ENCODE peak calls at places on chromosomes 6 and 20, in eight cellular contexts. A is left ventricle myocardium inferior; X is H1; Z is activated CD4-positive, alpha-beta T cell treated with anti-CD3 and anti-CD28 coated beads, Interleukin-2, amount 50 U/mL, for 48 hours; I is stimulated activated naive B cell treated with anti-CD40 and anti-IgM and Interleukin-4, amounts not matched to agents 10 μg/mL and 1 μg/mL and 100 μg/mL, for 72 hours; C is M059J; N is ureter; D is posterior cingulate gyrus. B is an unnamed sample.

GRCh38 chr6:63816401-63816975 is 180.9 kb downstream of the PHF3 start:
- DNase-seq in A (no peak), X (no peak), Z (no peak), I (no peak), C (no peak), N (no peak), D (no peak), B (no peak)

GRCh38 chr20:62913043-62913630 is 13.2 kb downstream of the DIDO1 start:
- DNase-seq in A (no peak), X (no peak), Z (no peak), I (no peak), C (no peak), N (no peak), D (no peak), B (no peak)

GRCh38 chr6:13615802-13616140 is 636 bp downstream of the NOL7 start:
- DNase-seq in A (peak), X (peak), Z (peak), I (peak), C (peak), N (peak), D (peak), B (peak)

GRCh38 chr6:107082045-107082444 is 33.3 kb downstream of the BEND3 start:
- DNase-seq in A (no peak), X (no peak), Z (no peak), I (no peak), C (no peak), N (no peak), D (no peak), B (no peak)

GRCh38 chr6:132725471-132725870 is 11.6 kb upstream of the VNN1 start:
- DNase-seq in A (no peak), X (no peak), Z (no peak), I (no peak), C (no peak), N (no peak), D (no peak), B (no peak)

GRCh38 chr6:119495230-119495683 is 145.7 kb upstream of the MAN1A1 start:
- DNase-seq in A (peak), X (no peak), Z (no peak), I (no peak), C (peak), N (no peak), D (peak), B (no peak)

GRCh38 chr20:35223941-35224340 is 2.5 kb upstream of the MMP24 start:
- DNase-seq in A (no peak), X (no peak), Z (no peak), I (no peak), C (no peak), N (no peak), D (no peak), B (no peak)

GRCh38 chr6:34223381-34223963 is 13.2 kb upstream of the HMGA1 start:
- DNase-seq in A (no peak), X (peak), Z (no peak), I (no peak), C (no peak), N (no peak), D (no peak), B (no peak)

GRCh38 chr6:134739299-134740090 is 210.4 kb downstream of the ALDH8A1 start:
- DNase-seq in A (no peak), X (no peak), Z (no peak), I (no peak), C (peak), N (no peak), D (no peak), B (no peak)

GRCh38 chr6:41531591-41532582 is 14.3 kb upstream of the FOXP4 start:
- DNase-seq in A (no peak), X (no peak), Z (peak), I (peak), C (peak), N (no peak), D (no peak), B (peak)

GRCh38 chr20:49880724-49881445 is 34.4 kb downstream of the SPATA2 start:
- DNase-seq in A (no peak), X (no peak), Z (no peak), I (no peak), C (no peak), N (no peak), D (no peak), B (no peak)

GRCh38 chr6:144360401-144360800 is 75.3 kb downstream of the UTRN start:
- DNase-seq in A (no peak), X (no peak), Z (no peak), I (no peak), C (peak), N (no peak), D (no peak), B (no peak)

GRCh38 chr20:20462185-20462584 is 94.3 kb downstream of the INSM1 start:
- DNase-seq in A (no peak), X (no peak), Z (no peak), I (no peak), C (no peak), N (no peak), D (no peak), B (no peak)

GRCh38 chr6:27157461-27158315 is 89.8 kb upstream of the PRSS16 start:
- DNase-seq in A (peak), X (peak), Z (peak), I (peak), C (peak), N (peak), D (peak), B (peak)

GRCh38 chr6:145028144-145028818 is 707.0 kb downstream of the EPM2A start:
- DNase-seq in A (no peak), X (no peak), Z (no peak), I (no peak), C (peak), N (no peak), D (no peak), B (peak)

GRCh38 chr6:4672772-4673171 is 103.4 kb upstream of the CDYL start:
- DNase-seq in A (no peak), X (no peak), Z (no peak), I (no peak), C (peak), N (no peak), D (no peak), B (peak)

GRCh38 chr20:48582361-48582991 is 245.3 kb downstream of the PREX1 start:
- DNase-seq in A (no peak), X (no peak), Z (no peak), I (no peak), C (no peak), N (no peak), D (no peak), B (no peak)

GRCh38 chr6:135289816-135290215 is 108.7 kb downstream of the MYB start:
- DNase-seq in A (no peak), X (no peak), Z (no peak), I (no peak), C (no peak), N (no peak), D (no peak), B (no peak)

GRCh38 chr6:34771727-34772126 is 14.4 kb downstream of the SNRPC start:
- DNase-seq in A (no peak), X (no peak), Z (no peak), I (no peak), C (peak), N (no peak), D (no peak), B (peak)

GRCh38 chr6:167757821-167758220 is 68.9 kb upstream of the AFDN start:
- DNase-seq in A (no peak), X (no peak), Z (no peak), I (no peak), C (no peak), N (no peak), D (peak), B (no peak)

GRCh38 chr6:37188962-37189510 is 19.1 kb downstream of the PIM1 start:
- DNase-seq in A (no peak), X (no peak), Z (no peak), I (no peak), C (peak), N (no peak), D (no peak), B (no peak)

GRCh38 chr6:75098709-75099108 is 107.1 kb downstream of the COL12A1 start:
- DNase-seq in A (peak), X (no peak), Z (no peak), I (no peak), C (peak), N (peak), D (no peak), B (peak)

GRCh38 chr6:156886409-156886808 is 109.2 kb downstream of the ARID1B start:
- DNase-seq in A (no peak), X (no peak), Z (no peak), I (peak), C (peak), N (no peak), D (no peak), B (no peak)

B was measured in AG08395.